ENCODE peak calls at places on chromosomes 13 and 19, in six cellular contexts. H, A, C, M, B and U are unnamed samples.

GRCh38 chr19:10115392-10116084 is 4.0 kb downstream of the P2RY11 start:
- DNase-seq in H (no peak), A (no peak), C (no peak), M (no peak), B (no peak), U (no peak)

GRCh38 chr13:103199380-103200088 is 133.3 kb upstream of the SLC10A2 start:
- DNase-seq in H (no peak), A (no peak), C (no peak), M (no peak), B (no peak), U (no peak)

GRCh38 chr19:46887240-46887782 is 26.5 kb downstream of the ARHGAP35 start:
- DNase-seq in H (no peak), A (no peak), C (no peak), M (no peak), B (no peak), U (no peak)

GRCh38 chr19:30428281-30428680 is 56.1 kb downstream of the ZNF536 start:
- DNase-seq in H (no peak), A (no peak), C (no peak), M (no peak), B (no peak), U (no peak)

GRCh38 chr19:1263198-1263597 is 5.9 kb upstream of the CIRBP start:
- DNase-seq in H (no peak), A (no peak), C (no peak), M (no peak), B (no peak), U (no peak)

GRCh38 chr13:51225034-51225433 is 2.8 kb downstream of the FAM124A start:
- DNase-seq in H (no peak), A (no peak), C (no peak), M (no peak), B (no peak), U (no peak)

GRCh38 chr13:114199961-114200672 is 21.1 kb downstream of the CFAP97D2 start:
- DNase-seq in H (no peak), A (no peak), C (no peak), M (no peak), B (no peak), U (no peak)

GRCh38 chr13:111623170-111623569 is 302.7 kb downstream of the TEX29 start:
- DNase-seq in H (peak), A (no peak), C (no peak), M (no peak), B (no peak), U (no peak)

GRCh38 chr19:48230555-48231129 is 25.1 kb downstream of the CARD8 start:
- DNase-seq in H (no peak), A (no peak), C (no peak), M (no peak), B (no peak), U (no peak)

GRCh38 chr13:101919541-101920306 is 467.2 kb downstream of the ITGBL1 start:
- DNase-seq in H (no peak), A (no peak), C (no peak), M (no peak), B (no peak), U (no peak)

GRCh38 chr19:15175609-15176008 is 25.2 kb downstream of the NOTCH3 start:
- DNase-seq in H (no peak), A (no peak), C (no peak), M (no peak), B (no peak), U (no peak)

GRCh38 chr13:33744589-33745369 is 73.2 kb upstream of the RFC3 start:
- DNase-seq in H (no peak), A (no peak), C (no peak), M (no peak), B (no peak), U (no peak)

GRCh38 chr13:70568571-70568970 is 460.3 kb upstream of the KLHL1 start:
- DNase-seq in H (peak), A (no peak), C (peak), M (peak), B (peak), U (no peak)

GRCh38 chr19:27774827-27775226 is 1438.1 kb downstream of the UQCRFS1 start:
- DNase-seq in H (peak), A (no peak), C (peak), M (no peak), B (no peak), U (no peak)

GRCh38 chr13:74082741-74083160 is 51.5 kb downstream of the KLF12 start:
- DNase-seq in H (no peak), A (no peak), C (peak), M (no peak), B (no peak), U (no peak)

GRCh38 chr13:112181336-112182051 is 114.5 kb downstream of the SOX1 start:
- DNase-seq in H (no peak), A (no peak), C (no peak), M (no peak), B (no peak), U (no peak)

GRCh38 chr19:51047031-51047335 is 12.2 kb upstream of the KLK12 start:
- DNase-seq in H (no peak), A (no peak), C (no peak), M (no peak), B (no peak), U (no peak)

GRCh38 chr19:2084993-2085720 is 11.0 kb downstream of the MOB3A start:
- DNase-seq in H (peak), A (no peak), C (no peak), M (peak), B (peak), U (peak)

GRCh38 chr19:8569066-8569761 is 8.0 kb downstream of the MYO1F start:
- DNase-seq in H (peak), A (no peak), C (no peak), M (peak), B (peak), U (peak)

GRCh38 chr13:106490887-106491321 is 44.6 kb downstream of the EFNB2 start:
- DNase-seq in H (no peak), A (no peak), C (no peak), M (no peak), B (no peak), U (no peak)

GRCh38 chr19:48102870-48103751 is 7.5 kb downstream of the PLA2G4C start:
- DNase-seq in H (peak), A (no peak), C (peak), M (no peak), B (no peak), U (no peak)

GRCh38 chr19:51501594-51502263 is at the start of gene SIGLEC12:
- DNase-seq in H (peak), A (no peak), C (no peak), M (no peak), B (no peak), U (no peak)

GRCh38 chr13:110334841-110335490 is 27.9 kb downstream of the COL4A2 start:
- DNase-seq in H (no peak), A (no peak), C (no peak), M (no peak), B (no peak), U (no peak)

GRCh38 chr19:11848594-11849263 is at the start of gene ZNF439:
- DNase-seq in H (peak), A (peak), C (peak), M (peak), B (peak), U (peak)

GRCh38 chr13:113182046-113182445 is 23.6 kb downstream of the PROZ start:
- DNase-seq in H (no peak), A (no peak), C (no peak), M (no peak), B (no peak), U (no peak)

GRCh38 chr13:78478183-78478582 is 125.2 kb downstream of the POU4F1 start:
- DNase-seq in H (no peak), A (no peak), C (no peak), M (no peak), B (no peak), U (no peak)

GRCh38 chr13:108220042-108220441 is 1.9 kb downstream of the ABHD13 start:
- DNase-seq in H (peak), A (no peak), C (peak), M (no peak), B (no peak), U (no peak)

GRCh38 chr19:2424686-2425621 is 2.4 kb downstream of the TIMM13 start:
- DNase-seq in H (no peak), A (peak), C (no peak), M (no peak), B (no peak), U (no peak)

GRCh38 chr19:49497047-49497789 is 984 bp downstream of the RPS11 start:
- DNase-seq in H (peak), A (no peak), C (no peak), M (no peak), B (no peak), U (peak)

GRCh38 chr13:26964278-26965057 is 203.9 kb upstream of the GPR12 start:
- DNase-seq in H (no peak), A (no peak), C (no peak), M (no peak), B (no peak), U (no peak)

GRCh38 chr13:51465124-51465523 is 12.3 kb upstream of the INTS6 start:
- DNase-seq in H (no peak), A (no peak), C (peak), M (no peak), B (no peak), U (no peak)

DNA sequence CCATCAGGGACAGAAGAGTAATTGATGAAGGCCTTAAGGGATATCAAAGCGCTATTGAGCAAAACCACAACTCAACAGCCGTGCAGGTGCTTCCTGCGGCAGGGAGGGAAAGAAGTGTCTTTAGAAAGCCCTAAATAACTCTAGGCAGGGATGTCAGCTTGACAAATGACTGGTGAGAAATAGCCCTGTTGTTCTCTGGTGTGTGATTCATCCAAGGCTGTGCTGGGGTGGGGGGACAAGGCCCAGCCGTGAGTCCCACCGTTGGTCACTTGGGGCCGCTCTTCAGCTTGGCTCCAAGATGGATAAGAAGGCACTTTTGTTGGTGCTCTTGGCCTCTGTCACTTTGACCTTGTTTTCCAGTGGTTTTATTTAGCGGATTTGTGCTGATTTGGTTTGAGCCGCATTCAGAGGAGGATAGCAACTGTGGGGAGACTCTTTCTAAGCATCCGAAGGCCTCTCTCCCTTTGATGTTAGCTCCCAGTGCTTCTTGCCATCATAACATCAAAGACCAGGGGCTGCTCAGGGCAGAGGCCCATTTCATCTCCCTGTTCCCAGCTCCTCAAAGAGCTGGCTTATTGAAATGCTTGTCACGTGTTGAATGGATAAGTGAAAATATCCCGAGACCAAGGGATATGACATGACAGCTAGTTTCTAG is 130.3 kb upstream of the SERP2 start:
- DNase-seq in H (peak), A (peak), C (peak), M (no peak), B (no peak), U (no peak)
- TF ChIP-seq TAF1 in H (no peak), A (no peak), C (no peak), M (no peak), B (no peak), U (no peak)

DNA sequence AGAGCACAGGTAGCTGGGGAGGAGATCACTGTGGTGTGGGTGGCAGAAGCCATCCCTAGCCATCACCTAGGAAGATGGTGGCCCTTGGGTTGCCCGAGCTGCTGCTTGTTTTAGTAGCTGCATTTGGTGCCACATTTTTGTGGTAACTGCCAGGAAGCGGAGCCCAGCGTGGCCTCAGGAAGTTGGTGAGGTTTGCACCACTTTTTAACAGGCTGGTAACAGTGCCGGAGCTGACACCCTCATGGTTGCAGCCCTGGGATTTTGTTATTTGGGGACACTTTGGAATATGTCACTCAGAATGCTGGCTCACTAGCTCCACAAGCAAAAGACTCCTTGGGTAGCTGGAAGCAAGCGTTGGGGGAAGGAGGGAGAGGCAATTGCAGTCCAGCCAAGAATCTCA is 22.1 kb downstream of the ACTN4 start:
- DNase-seq in H (no peak), A (no peak), C (no peak), M (no peak), B (no peak), U (no peak)
- TF ChIP-seq POLR2AphosphoS5 in H (no peak), A (no peak), C (no peak), M (no peak), B (no peak), U (no peak)

GRCh38 chr13:24271231-24271610 is 38.2 kb upstream of the C1QTNF9 start:
- DNase-seq in H (no peak), A (no peak), C (no peak), M (no peak), B (no peak), U (no peak)

GRCh38 chr13:24271611-24272451 is 37.5 kb upstream of the C1QTNF9 start:
- DNase-seq in H (no peak), A (no peak), C (peak), M (no peak), B (peak), U (peak)

GRCh38 chr13:24272452-24273161 is 36.8 kb upstream of the C1QTNF9 start:
- DNase-seq in H (no peak), A (no peak), C (no peak), M (no peak), B (no peak), U (no peak)

GRCh38 chr13:24269803-24270202 is 39.6 kb upstream of the C1QTNF9 start:
- DNase-seq in H (no peak), A (no peak), C (no peak), M (no peak), B (no peak), U (no peak)

GRCh38 chr13:24270639-24271131 is 38.7 kb upstream of the C1QTNF9 start:
- DNase-seq in H (no peak), A (no peak), C (peak), M (no peak), B (peak), U (no peak)
- TF ChIP-seq POLR2A in H (no peak), A (no peak), C (no peak), M (peak), B (peak), U (peak)

GRCh38 chr13:28299941-28300340 is 161.6 kb downstream of the PAN3 start:
- DNase-seq in H (no peak), A (no peak), C (no peak), M (no peak), B (no peak), U (no peak)
- TF ChIP-seq TAF1 in H (no peak), A (no peak), C (no peak), M (no peak), B (no peak), U (no peak)

GRCh38 chr13:80299046-80299445 is 41.9 kb downstream of the SPRY2 start:
- DNase-seq in H (no peak), A (no peak), C (no peak), M (no peak), B (no peak), U (no peak)
- TF ChIP-seq POLR2AphosphoS5 in H (no peak), A (no peak), C (no peak), M (no peak), B (no peak), U (no peak)

DNA sequence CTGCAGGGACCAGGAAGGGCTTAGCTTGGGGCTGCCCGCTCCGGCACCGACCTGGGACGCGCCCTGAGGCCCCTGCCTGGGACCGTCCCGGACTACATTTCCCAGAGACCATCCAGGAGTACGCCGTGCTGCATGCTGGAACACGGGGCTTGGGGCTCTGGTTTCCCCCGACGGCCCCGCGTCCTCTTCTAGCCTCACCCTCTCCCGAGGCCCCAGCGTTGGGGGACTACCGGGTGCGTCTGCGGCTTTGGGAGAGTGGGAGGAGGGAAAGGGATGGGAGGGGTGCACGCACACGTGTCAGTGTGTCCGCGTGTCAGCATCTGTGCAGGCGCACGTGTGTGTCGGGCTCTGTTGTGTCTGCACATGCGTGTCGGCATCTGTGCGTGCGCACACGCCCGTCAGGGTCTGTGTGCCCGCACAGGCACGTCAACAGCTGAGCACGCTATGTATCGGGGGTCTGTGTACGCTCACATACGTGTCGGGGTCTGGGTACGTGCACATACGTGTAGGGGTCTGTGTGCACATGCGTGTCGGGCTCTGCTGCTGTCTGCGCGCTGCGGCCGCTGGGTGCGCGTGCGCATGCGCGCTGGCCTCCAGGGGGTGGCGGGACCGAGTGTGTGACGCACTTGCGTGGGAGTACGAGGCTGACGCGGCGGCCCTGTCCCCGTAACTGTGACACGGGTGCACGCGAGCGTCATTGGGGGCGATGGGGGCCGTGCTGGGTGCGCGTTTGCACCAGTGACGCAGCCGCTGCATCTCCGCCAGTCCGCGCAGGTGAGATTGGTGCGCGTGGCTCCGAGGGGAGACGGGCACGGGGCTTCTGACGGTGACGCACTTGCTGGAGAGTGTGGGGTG is at the start of gene ZNF331:
- DNase-seq in H (no peak), A (no peak), C (peak), M (peak), B (peak), U (peak)
- TF ChIP-seq POLR2A in H (no peak), A (no peak), C (peak), M (no peak), B (peak), U (peak)